ENCODE peak calls at places on chromosomes 5 and 9, in nine cellular contexts. One of them, this sample, is unnamed.

GRCh38 chr9:89177401-89178161 is 1.0 kb downstream of the SHC3 start:
- DNase-seq in mammary epithelial cell: no peak
- DNase-seq in omental fat pad: no peak
- DNase-seq in endothelial cell: peak
- DNase-seq in fibroblast of lung: peak
- DNase-seq in neural crest cell: peak
- DNase-seq in CD4-positive, alpha-beta T cell: no peak
- DNase-seq in Peyer's patch: no peak
- DNase-seq in body of pancreas: peak
- DNase-seq in this sample: peak

GRCh38 chr5:68433921-68434879 is 218.6 kb downstream of the PIK3R1 start:
- DNase-seq in mammary epithelial cell: peak
- DNase-seq in omental fat pad: peak
- DNase-seq in endothelial cell: peak
- DNase-seq in fibroblast of lung: peak
- DNase-seq in neural crest cell: no peak
- DNase-seq in CD4-positive, alpha-beta T cell: peak
- DNase-seq in Peyer's patch: peak
- DNase-seq in body of pancreas: peak
- DNase-seq in this sample: peak

GRCh38 chr5:131209506-131210191 is 38.9 kb downstream of the LYRM7 start:
- DNase-seq in mammary epithelial cell: no peak
- DNase-seq in omental fat pad: no peak
- DNase-seq in endothelial cell: no peak
- DNase-seq in fibroblast of lung: no peak
- DNase-seq in neural crest cell: no peak
- DNase-seq in CD4-positive, alpha-beta T cell: peak
- DNase-seq in Peyer's patch: peak
- DNase-seq in body of pancreas: no peak
- DNase-seq in this sample: no peak

GRCh38 chr5:133259199-133259997 is 207.6 kb downstream of the HSPA4 start:
- DNase-seq in mammary epithelial cell: no peak
- DNase-seq in omental fat pad: no peak
- DNase-seq in endothelial cell: no peak
- DNase-seq in fibroblast of lung: no peak
- DNase-seq in neural crest cell: no peak
- DNase-seq in CD4-positive, alpha-beta T cell: no peak
- DNase-seq in Peyer's patch: no peak
- DNase-seq in body of pancreas: no peak
- DNase-seq in this sample: no peak

GRCh38 chr5:159481751-159482150 is 151.5 kb upstream of the IL12B start:
- DNase-seq in mammary epithelial cell: no peak
- DNase-seq in omental fat pad: no peak
- DNase-seq in endothelial cell: no peak
- DNase-seq in fibroblast of lung: no peak
- DNase-seq in neural crest cell: no peak
- DNase-seq in CD4-positive, alpha-beta T cell: no peak
- DNase-seq in Peyer's patch: no peak
- DNase-seq in body of pancreas: no peak
- DNase-seq in this sample: no peak

GRCh38 chr5:148973455-148973854 is 89.4 kb downstream of the SH3TC2 start:
- DNase-seq in mammary epithelial cell: no peak
- DNase-seq in omental fat pad: no peak
- DNase-seq in endothelial cell: no peak
- DNase-seq in fibroblast of lung: peak
- DNase-seq in neural crest cell: no peak
- DNase-seq in CD4-positive, alpha-beta T cell: no peak
- DNase-seq in Peyer's patch: no peak
- DNase-seq in body of pancreas: no peak
- DNase-seq in this sample: peak

GRCh38 chr5:1516615-1517601 is 6.9 kb downstream of the LPCAT1 start:
- DNase-seq in mammary epithelial cell: peak
- DNase-seq in omental fat pad: peak
- DNase-seq in endothelial cell: no peak
- DNase-seq in fibroblast of lung: peak
- DNase-seq in neural crest cell: no peak
- DNase-seq in CD4-positive, alpha-beta T cell: no peak
- DNase-seq in Peyer's patch: peak
- DNase-seq in body of pancreas: peak
- DNase-seq in this sample: peak

GRCh38 chr5:107669543-107670027 is 1.2 kb downstream of the EFNA5 start:
- DNase-seq in mammary epithelial cell: peak
- DNase-seq in omental fat pad: no peak
- DNase-seq in endothelial cell: peak
- DNase-seq in fibroblast of lung: peak
- DNase-seq in neural crest cell: peak
- DNase-seq in CD4-positive, alpha-beta T cell: no peak
- DNase-seq in Peyer's patch: no peak
- DNase-seq in body of pancreas: peak
- DNase-seq in this sample: peak

GRCh38 chr5:111439473-111440075 is 72.8 kb downstream of the STARD4 start:
- DNase-seq in mammary epithelial cell: peak
- DNase-seq in omental fat pad: no peak
- DNase-seq in endothelial cell: no peak
- DNase-seq in fibroblast of lung: peak
- DNase-seq in neural crest cell: no peak
- DNase-seq in CD4-positive, alpha-beta T cell: no peak
- DNase-seq in Peyer's patch: no peak
- DNase-seq in body of pancreas: no peak
- DNase-seq in this sample: peak

GRCh38 chr5:152164860-152165259 is 240.2 kb upstream of the GLRA1 start:
- DNase-seq in mammary epithelial cell: no peak
- DNase-seq in omental fat pad: no peak
- DNase-seq in endothelial cell: peak
- DNase-seq in fibroblast of lung: no peak
- DNase-seq in neural crest cell: no peak
- DNase-seq in CD4-positive, alpha-beta T cell: no peak
- DNase-seq in Peyer's patch: no peak
- DNase-seq in body of pancreas: no peak
- DNase-seq in this sample: no peak

DNA sequence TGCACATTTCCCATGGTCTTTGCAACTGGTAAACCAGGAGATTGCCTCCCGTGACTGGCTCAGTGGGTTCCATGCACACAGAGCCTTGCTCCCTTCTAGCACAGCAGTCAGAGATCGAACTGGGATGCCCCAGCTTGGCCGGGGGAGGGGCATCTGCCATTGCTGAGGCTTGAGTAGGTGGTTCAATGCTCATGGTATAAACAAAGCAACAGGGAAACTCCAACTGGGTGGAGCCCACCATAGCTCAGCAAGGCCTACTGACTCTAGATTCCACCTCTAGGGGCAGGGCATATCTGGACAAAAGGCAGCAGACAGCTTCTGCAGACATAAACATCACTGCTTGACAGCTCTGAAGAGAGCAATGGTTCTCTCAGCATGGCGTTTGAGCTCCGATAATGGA is 67.0 kb upstream of the PPP1R2B start:
- DNase-seq in mammary epithelial cell: no peak
- DNase-seq in omental fat pad: no peak
- DNase-seq in endothelial cell: no peak
- DNase-seq in fibroblast of lung: no peak
- DNase-seq in neural crest cell: no peak
- DNase-seq in CD4-positive, alpha-beta T cell: no peak
- DNase-seq in Peyer's patch: no peak
- DNase-seq in body of pancreas: no peak
- DNase-seq in this sample: no peak
- TF ChIP-seq CTCF in mammary epithelial cell: no peak
- TF ChIP-seq CTCF in omental fat pad: no peak
- TF ChIP-seq CTCF in endothelial cell: no peak
- TF ChIP-seq CTCF in fibroblast of lung: no peak
- TF ChIP-seq CTCF in neural crest cell: no peak
- TF ChIP-seq CTCF in CD4-positive, alpha-beta T cell: no peak
- TF ChIP-seq CTCF in Peyer's patch: no peak
- TF ChIP-seq CTCF in body of pancreas: no peak
- TF ChIP-seq CTCF in this sample: no peak

GRCh38 chr5:140303987-140304386 is 1.1 kb upstream of the PFDN1 start:
- DNase-seq in mammary epithelial cell: no peak
- DNase-seq in omental fat pad: no peak
- DNase-seq in endothelial cell: no peak
- DNase-seq in fibroblast of lung: no peak
- DNase-seq in neural crest cell: no peak
- DNase-seq in CD4-positive, alpha-beta T cell: no peak
- DNase-seq in Peyer's patch: no peak
- DNase-seq in body of pancreas: no peak
- DNase-seq in this sample: no peak
- TF ChIP-seq CTCF in mammary epithelial cell: no peak
- TF ChIP-seq CTCF in omental fat pad: no peak
- TF ChIP-seq CTCF in endothelial cell: no peak
- TF ChIP-seq CTCF in fibroblast of lung: no peak
- TF ChIP-seq CTCF in neural crest cell: no peak
- TF ChIP-seq CTCF in CD4-positive, alpha-beta T cell: no peak
- TF ChIP-seq CTCF in Peyer's patch: no peak
- TF ChIP-seq CTCF in body of pancreas: no peak
- TF ChIP-seq CTCF in this sample: no peak

DNA sequence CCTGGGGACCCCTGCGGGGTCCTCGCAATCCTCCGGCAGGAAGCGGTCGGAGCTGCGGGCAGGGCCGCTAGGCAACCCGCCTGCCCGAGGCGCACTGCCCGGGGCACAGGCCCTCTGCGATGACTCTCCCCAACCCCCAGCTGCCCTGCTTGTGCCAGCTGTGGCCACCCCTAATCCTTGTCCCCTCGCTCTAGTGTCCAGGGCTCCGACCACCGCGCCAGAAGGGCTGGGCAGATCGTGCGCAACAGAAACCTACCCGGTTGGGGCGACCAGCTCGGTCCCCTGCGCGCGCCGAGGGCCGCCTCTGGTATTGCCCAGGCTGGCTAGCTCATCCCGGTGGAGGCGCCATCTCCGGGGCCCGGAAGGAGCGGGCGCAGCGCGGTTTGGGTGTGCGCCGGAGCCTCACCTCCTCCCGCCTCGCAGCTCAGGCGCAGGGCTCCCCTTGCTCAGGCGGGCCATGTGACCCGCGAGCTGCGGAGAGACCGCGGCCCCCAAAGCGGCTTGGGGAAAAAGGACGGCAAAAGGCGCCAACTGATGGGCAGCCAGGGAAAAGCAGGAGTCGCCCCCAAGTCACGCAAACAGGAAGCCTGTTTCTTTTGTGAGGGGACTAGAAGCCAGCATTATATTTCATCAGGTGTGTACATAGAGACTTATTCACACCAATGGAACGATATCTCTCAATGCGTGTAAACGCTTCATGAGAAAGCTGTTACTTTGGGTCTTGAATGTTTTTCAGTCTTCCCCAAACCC is 46.8 kb upstream of the RNF20 start:
- DNase-seq in mammary epithelial cell: peak
- DNase-seq in omental fat pad: no peak
- DNase-seq in endothelial cell: peak
- DNase-seq in fibroblast of lung: peak
- DNase-seq in neural crest cell: peak
- DNase-seq in CD4-positive, alpha-beta T cell: no peak
- DNase-seq in Peyer's patch: no peak
- DNase-seq in body of pancreas: peak
- DNase-seq in this sample: peak
- TF ChIP-seq CTCF in mammary epithelial cell: peak
- TF ChIP-seq CTCF in omental fat pad: no peak
- TF ChIP-seq CTCF in endothelial cell: no peak
- TF ChIP-seq CTCF in fibroblast of lung: peak
- TF ChIP-seq CTCF in neural crest cell: no peak
- TF ChIP-seq CTCF in CD4-positive, alpha-beta T cell: no peak
- TF ChIP-seq CTCF in Peyer's patch: peak
- TF ChIP-seq CTCF in body of pancreas: peak
- TF ChIP-seq CTCF in this sample: no peak

GRCh38 chr5:43227655-43228054 is 35.6 kb downstream of the NIM1K start:
- DNase-seq in mammary epithelial cell: peak
- DNase-seq in omental fat pad: no peak
- DNase-seq in endothelial cell: no peak
- DNase-seq in fibroblast of lung: peak
- DNase-seq in neural crest cell: no peak
- DNase-seq in CD4-positive, alpha-beta T cell: no peak
- DNase-seq in Peyer's patch: no peak
- DNase-seq in body of pancreas: peak
- DNase-seq in this sample: peak

GRCh38 chr5:43233946-43234345 is 41.9 kb downstream of the NIM1K start:
- DNase-seq in mammary epithelial cell: no peak
- DNase-seq in omental fat pad: no peak
- DNase-seq in endothelial cell: no peak
- DNase-seq in fibroblast of lung: no peak
- DNase-seq in neural crest cell: no peak
- DNase-seq in CD4-positive, alpha-beta T cell: no peak
- DNase-seq in Peyer's patch: no peak
- DNase-seq in body of pancreas: no peak
- DNase-seq in this sample: no peak

GRCh38 chr5:43236633-43237355 is 44.8 kb downstream of the NIM1K start:
- DNase-seq in mammary epithelial cell: peak
- DNase-seq in omental fat pad: no peak
- DNase-seq in endothelial cell: no peak
- DNase-seq in fibroblast of lung: no peak
- DNase-seq in neural crest cell: no peak
- DNase-seq in CD4-positive, alpha-beta T cell: no peak
- DNase-seq in Peyer's patch: no peak
- DNase-seq in body of pancreas: no peak
- DNase-seq in this sample: no peak

GRCh38 chr5:43232943-43233833 is 41.2 kb downstream of the NIM1K start:
- DNase-seq in mammary epithelial cell: no peak
- DNase-seq in omental fat pad: no peak
- DNase-seq in endothelial cell: no peak
- DNase-seq in fibroblast of lung: no peak
- DNase-seq in neural crest cell: no peak
- DNase-seq in CD4-positive, alpha-beta T cell: no peak
- DNase-seq in Peyer's patch: no peak
- DNase-seq in body of pancreas: peak
- DNase-seq in this sample: no peak

GRCh38 chr5:43231977-43232376 is 40.0 kb downstream of the NIM1K start:
- DNase-seq in mammary epithelial cell: peak
- DNase-seq in omental fat pad: no peak
- DNase-seq in endothelial cell: no peak
- DNase-seq in fibroblast of lung: peak
- DNase-seq in neural crest cell: no peak
- DNase-seq in CD4-positive, alpha-beta T cell: no peak
- DNase-seq in Peyer's patch: no peak
- DNase-seq in body of pancreas: peak
- DNase-seq in this sample: no peak
- TF ChIP-seq CTCF in mammary epithelial cell: peak
- TF ChIP-seq CTCF in omental fat pad: no peak
- TF ChIP-seq CTCF in endothelial cell: no peak
- TF ChIP-seq CTCF in fibroblast of lung: no peak
- TF ChIP-seq CTCF in neural crest cell: no peak
- TF ChIP-seq CTCF in CD4-positive, alpha-beta T cell: no peak
- TF ChIP-seq CTCF in Peyer's patch: no peak
- TF ChIP-seq CTCF in body of pancreas: peak
- TF ChIP-seq CTCF in this sample: peak